ENCODE peak calls at places on chromosomes 1 and 21, in seven cellular contexts. O is endothelial cell of umbilical vein, K is HCT116, U is K562, A is H1, X is GM12878, C is SK-N-SH. Q is an unnamed sample.

GRCh38 chr1:202564958-202565497 is 145.2 kb downstream of the SYT2 start:
- DNase-seq in O (no peak), K (no peak), U (no peak), A (no peak), X (no peak), C (peak), Q (no peak)

GRCh38 chr1:184367427-184368038 is 19.3 kb upstream of the C1orf21 start:
- DNase-seq in O (no peak), K (no peak), U (no peak), A (no peak), X (no peak), C (no peak), Q (no peak)

GRCh38 chr1:200869753-200870391 is 2.9 kb upstream of the GPR25 start:
- DNase-seq in O (no peak), K (no peak), U (no peak), A (no peak), X (peak), C (no peak), Q (no peak)

GRCh38 chr1:108817016-108817415 is 39.9 kb downstream of the AKNAD1 start:
- DNase-seq in O (no peak), K (no peak), U (no peak), A (no peak), X (no peak), C (no peak), Q (no peak)

GRCh38 chr1:221712776-221713431 is 29.0 kb downstream of the DUSP10 start:
- DNase-seq in O (no peak), K (no peak), U (no peak), A (no peak), X (peak), C (no peak), Q (no peak)

GRCh38 chr1:171081220-171081993 is 9.3 kb upstream of the FMO3 start:
- DNase-seq in O (peak), K (peak), U (no peak), A (no peak), X (no peak), C (peak), Q (peak)

GRCh38 chr1:163528710-163529348 is 207.1 kb downstream of the NUF2 start:
- DNase-seq in O (peak), K (peak), U (peak), A (no peak), X (no peak), C (peak), Q (no peak)

GRCh38 chr1:30746212-30747027 is 11.2 kb downstream of the LAPTM5 start:
- DNase-seq in O (no peak), K (no peak), U (no peak), A (no peak), X (no peak), C (no peak), Q (no peak)

GRCh38 chr1:43054961-43055360 is 96.3 kb upstream of the SLC2A1 start:
- DNase-seq in O (no peak), K (no peak), U (no peak), A (no peak), X (no peak), C (no peak), Q (no peak)

GRCh38 chr1:31977361-31978131 is 36.1 kb upstream of the KHDRBS1 start:
- DNase-seq in O (peak), K (peak), U (peak), A (peak), X (no peak), C (peak), Q (no peak)

GRCh38 chr1:157971723-157972122 is 21.7 kb upstream of the KIRREL1 start:
- DNase-seq in O (no peak), K (no peak), U (no peak), A (no peak), X (no peak), C (no peak), Q (no peak)

GRCh38 chr1:51878616-51879336 is at the start of gene NRDC:
- DNase-seq in O (peak), K (peak), U (peak), A (peak), X (peak), C (peak), Q (peak)

GRCh38 chr1:109923946-109924275 is 13.3 kb downstream of the CSF1 start:
- DNase-seq in O (no peak), K (no peak), U (no peak), A (no peak), X (no peak), C (no peak), Q (no peak)

GRCh38 chr1:55947446-55947845 is 631.9 kb downstream of the PLPP3 start:
- DNase-seq in O (no peak), K (no peak), U (no peak), A (no peak), X (no peak), C (no peak), Q (no peak)

GRCh38 chr1:36609241-36610027 is 126.7 kb upstream of the CSF3R start:
- DNase-seq in O (peak), K (peak), U (peak), A (peak), X (no peak), C (peak), Q (peak)

GRCh38 chr1:26694597-26695416 is 1.0 kb upstream of the ARID1A start:
- DNase-seq in O (no peak), K (no peak), U (peak), A (no peak), X (peak), C (no peak), Q (no peak)

GRCh38 chr1:206676499-206676898 is 8.2 kb upstream of the MAPKAPK2 start:
- DNase-seq in O (no peak), K (no peak), U (no peak), A (no peak), X (no peak), C (no peak), Q (no peak)

GRCh38 chr1:206674236-206674635 is 10.5 kb upstream of the MAPKAPK2 start:
- DNase-seq in O (no peak), K (no peak), U (no peak), A (no peak), X (no peak), C (no peak), Q (no peak)

GRCh38 chr1:206672844-206673758 is 11.6 kb upstream of the MAPKAPK2 start:
- DNase-seq in O (peak), K (no peak), U (peak), A (no peak), X (no peak), C (no peak), Q (no peak)

GRCh38 chr1:206672011-206672688 is 12.6 kb upstream of the MAPKAPK2 start:
- DNase-seq in O (no peak), K (no peak), U (peak), A (no peak), X (no peak), C (no peak), Q (no peak)

DNA sequence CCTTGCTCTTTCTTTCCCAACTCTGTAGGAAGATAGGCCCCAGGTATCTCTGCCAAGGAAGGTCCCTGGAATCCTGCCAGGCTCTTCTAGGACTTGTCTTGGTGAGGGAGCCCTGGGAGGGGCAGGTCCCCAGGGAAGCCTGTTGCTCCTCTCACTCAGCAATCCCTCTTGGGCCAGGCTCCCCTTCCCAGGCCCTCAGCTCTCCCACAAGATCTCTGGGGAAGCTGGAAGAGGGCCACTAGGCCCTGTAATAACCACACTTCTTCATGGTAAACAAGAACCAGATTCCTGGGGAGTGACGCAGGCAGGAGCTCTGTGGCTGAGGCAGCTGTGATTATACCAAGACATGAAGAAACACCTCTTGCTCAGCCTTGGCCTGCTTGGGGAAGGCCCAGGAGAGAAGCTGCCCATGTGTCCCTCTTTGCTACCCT is 9.9 kb upstream of the MAPKAPK2 start:
- DNase-seq in O (no peak), K (no peak), U (no peak), A (no peak), X (no peak), C (no peak), Q (no peak)
- TF ChIP-seq POLR2AphosphoS5 in O (no peak), K (no peak), U (no peak), A (no peak), X (no peak), C (no peak), Q (no peak)

GRCh38 chr21:38447611-38448010 is 50.7 kb downstream of the ERG start:
- DNase-seq in O (peak), K (no peak), U (no peak), A (no peak), X (no peak), C (no peak), Q (no peak)
- H3K9ac ChIP-seq in O (no peak), K (no peak), U (no peak), A (no peak), X (no peak), C (no peak), Q (no peak)

GRCh38 chr1:44947774-44948311 is 38.6 kb downstream of the EIF2B3 start:
- DNase-seq in O (peak), K (no peak), U (no peak), A (no peak), X (no peak), C (no peak), Q (no peak)
- H3K27ac ChIP-seq in O (peak), K (no peak), U (peak), A (no peak), X (no peak), C (peak), Q (no peak)

GRCh38 chr1:33326690-33327300 is 5.9 kb upstream of the A3GALT2 start:
- DNase-seq in O (no peak), K (no peak), U (no peak), A (no peak), X (no peak), C (no peak), Q (no peak)
- TF ChIP-seq POLR2AphosphoS5 in O (no peak), K (peak), U (no peak), A (no peak), X (no peak), C (no peak), Q (no peak)

GRCh38 chr1:67766117-67766978 is 66.9 kb downstream of the GNG12 start:
- DNase-seq in O (peak), K (no peak), U (peak), A (peak), X (no peak), C (peak), Q (no peak)
- H3K9ac ChIP-seq in O (peak), K (no peak), U (no peak), A (no peak), X (no peak), C (peak), Q (peak)

GRCh38 chr1:230541306-230541705 is 101.0 kb upstream of the COG2 start:
- DNase-seq in O (no peak), K (no peak), U (no peak), A (no peak), X (no peak), C (no peak), Q (no peak)
- H3K27ac ChIP-seq in O (no peak), K (no peak), U (no peak), A (no peak), X (no peak), C (no peak), Q (no peak)

GRCh38 chr1:59041878-59042277 is 255.0 kb upstream of the FGGY start:
- DNase-seq in O (no peak), K (no peak), U (no peak), A (no peak), X (no peak), C (no peak), Q (no peak)

GRCh38 chr1:59044535-59045121 is 252.3 kb upstream of the FGGY start:
- DNase-seq in O (no peak), K (no peak), U (no peak), A (no peak), X (no peak), C (no peak), Q (no peak)

GRCh38 chr1:59045137-59045536 is 251.8 kb upstream of the FGGY start:
- DNase-seq in O (no peak), K (no peak), U (no peak), A (no peak), X (no peak), C (no peak), Q (no peak)

GRCh38 chr1:59045636-59046035 is 251.3 kb upstream of the FGGY start:
- DNase-seq in O (no peak), K (no peak), U (no peak), A (no peak), X (no peak), C (no peak), Q (no peak)

DNA sequence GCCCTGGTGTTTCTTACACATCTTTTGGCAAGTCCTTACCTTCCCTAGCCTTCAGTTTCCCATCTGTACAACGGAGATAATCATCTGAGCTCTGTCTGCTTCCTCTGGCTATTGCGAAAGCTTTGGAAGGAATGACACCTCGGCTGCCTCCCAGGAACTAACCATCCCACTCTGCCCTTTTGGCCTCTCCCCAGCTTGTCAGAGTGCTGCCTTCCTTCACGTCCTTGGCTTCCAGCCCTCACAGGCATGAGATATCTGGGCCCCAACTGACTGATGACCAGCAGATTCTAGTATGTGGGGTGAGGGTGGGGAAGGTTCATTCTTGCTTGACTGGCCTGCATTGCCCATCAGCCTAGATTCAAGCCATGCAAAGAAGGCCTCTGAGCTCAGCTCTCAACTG is 253.1 kb upstream of the FGGY start:
- DNase-seq in O (no peak), K (no peak), U (peak), A (no peak), X (no peak), C (no peak), Q (no peak)
- TF ChIP-seq POLR2AphosphoS5 in O (no peak), K (no peak), U (no peak), A (no peak), X (no peak), C (peak), Q (no peak)